ENCODE peak calls at places on chromosomes 6 and 20, in six cellular contexts. L is GM12864; X is fibroblast of pulmonary artery; Z is tibial nerve; H is stimulated activated CD8-positive, alpha-beta memory T cell treated with anti-CD3 and anti-CD28 coated beads, Interleukin-2, amount 100 ng/mL, for 48 hours; F is GM20000. S is an unnamed sample.

GRCh38 chr6:41630069-41630468 is 8.2 kb upstream of the MDFI start:
- DNase-seq in L (no peak), X (no peak), Z (no peak), H (no peak), F (no peak), S (no peak)

GRCh38 chr6:54655162-54655561 is 191.4 kb upstream of the FAM83B start:
- DNase-seq in L (no peak), X (no peak), Z (no peak), H (no peak), F (no peak), S (no peak)

GRCh38 chr6:122696853-122697252 is 82.7 kb upstream of the FABP7 start:
- DNase-seq in L (no peak), X (no peak), Z (no peak), H (no peak), F (no peak), S (no peak)

GRCh38 chr6:44561062-44561591 is 173.6 kb downstream of the CDC5L start:
- DNase-seq in L (no peak), X (no peak), Z (no peak), H (no peak), F (peak), S (peak)

GRCh38 chr6:41922154-41922553 is 855 bp downstream of the BYSL start:
- DNase-seq in L (no peak), X (no peak), Z (no peak), H (no peak), F (no peak), S (no peak)

GRCh38 chr6:75611702-75612375 is 10.2 kb downstream of the SENP6 start:
- DNase-seq in L (no peak), X (no peak), Z (no peak), H (peak), F (no peak), S (no peak)

GRCh38 chr6:160831751-160832150 is 129.7 kb downstream of the PLG start:
- DNase-seq in L (no peak), X (no peak), Z (no peak), H (no peak), F (no peak), S (no peak)

GRCh38 chr6:130298258-130298657 is 67.6 kb upstream of the TMEM200A start:
- DNase-seq in L (no peak), X (no peak), Z (no peak), H (no peak), F (no peak), S (no peak)

GRCh38 chr20:16819483-16819882 is 71.3 kb downstream of the OTOR start:
- DNase-seq in L (no peak), X (no peak), Z (no peak), H (no peak), F (no peak), S (no peak)

GRCh38 chr6:2725999-2726567 is 24.6 kb downstream of the MYLK4 start:
- DNase-seq in L (no peak), X (peak), Z (no peak), H (no peak), F (peak), S (peak)

GRCh38 chr6:134111062-134111677 is 58.7 kb upstream of the SLC2A12 start:
- DNase-seq in L (peak), X (peak), Z (no peak), H (no peak), F (peak), S (peak)

GRCh38 chr20:46000571-46001145 is 8.1 kb upstream of the MMP9 start:
- DNase-seq in L (no peak), X (no peak), Z (no peak), H (no peak), F (no peak), S (no peak)

GRCh38 chr6:35213161-35213823 is 464 bp upstream of the SCUBE3 start:
- DNase-seq in L (no peak), X (no peak), Z (no peak), H (no peak), F (no peak), S (peak)

GRCh38 chr6:145015739-145016558 is 719.4 kb downstream of the EPM2A start:
- DNase-seq in L (peak), X (peak), Z (no peak), H (peak), F (peak), S (no peak)

GRCh38 chr6:74574794-74575193 is 631.1 kb downstream of the COL12A1 start:
- DNase-seq in L (no peak), X (peak), Z (no peak), H (no peak), F (peak), S (no peak)

GRCh38 chr6:113299526-113299925 is 557.6 kb upstream of the MARCKS start:
- DNase-seq in L (no peak), X (peak), Z (no peak), H (no peak), F (no peak), S (no peak)

GRCh38 chr6:143677891-143678737 is at the start of gene PHACTR2:
- DNase-seq in L (no peak), X (peak), Z (peak), H (peak), F (peak), S (peak)

GRCh38 chr6:156160788-156161150 is 616.4 kb upstream of the ARID1B start:
- DNase-seq in L (no peak), X (peak), Z (no peak), H (no peak), F (no peak), S (no peak)

GRCh38 chr20:46959081-46959692 is 64.5 kb downstream of the EYA2 start:
- DNase-seq in L (no peak), X (peak), Z (no peak), H (no peak), F (no peak), S (no peak)

GRCh38 chr20:19770375-19770774 is 12.3 kb downstream of the RIN2 start:
- DNase-seq in L (no peak), X (no peak), Z (no peak), H (no peak), F (no peak), S (no peak)

GRCh38 chr6:16800942-16801341 is 39.7 kb upstream of the ATXN1 start:
- DNase-seq in L (no peak), X (peak), Z (no peak), H (peak), F (no peak), S (no peak)

GRCh38 chr6:6610031-6610591 is 21.6 kb downstream of the LY86 start:
- DNase-seq in L (peak), X (no peak), Z (no peak), H (no peak), F (peak), S (peak)

GRCh38 chr6:142944126-142945066 is 580 bp downstream of the HIVEP2 start:
- DNase-seq in L (peak), X (peak), Z (peak), H (peak), F (peak), S (peak)

GRCh38 chr20:48393721-48394120 is 434.1 kb downstream of the PREX1 start:
- DNase-seq in L (no peak), X (no peak), Z (no peak), H (no peak), F (no peak), S (no peak)